ENCODE peak calls at places on chromosomes 2 and 18, in nine cellular contexts. W is NCI-H1092 treated with DMSO at 0.1 percent for 48 hours; A is GOT3; F is Daoy; C is NCI-H1105; N is H9; L is stimulated activated CD4-positive, alpha-beta T cell treated with anti-CD3 and anti-CD28 coated beads, Interleukin-1b, Interleukin-23, amount 100 ng/mL, for 24 hours; R is AG08396; P is Kasumi-1. H is an unnamed sample.

GRCh38 chr2:156436477-156437085 is 402 bp downstream of the GPD2 start:
- DNase-seq in P (peak), L (no peak), A (no peak), C (no peak), W (no peak), N (no peak), F (peak), R (no peak), H (peak)

GRCh38 chr2:228777855-228778355 is 493.2 kb downstream of the PID1 start:
- DNase-seq in R (no peak), N (no peak), C (no peak), F (no peak), P (no peak), A (no peak), L (no peak), W (no peak), H (no peak)

GRCh38 chr2:11330457-11331142 is 13.8 kb downstream of the ROCK2 start:
- DNase-seq in R (no peak), W (no peak), P (peak), N (no peak), C (no peak), L (no peak), F (no peak), A (no peak), H (no peak)

GRCh38 chr2:54945401-54946219 is 104.6 kb downstream of the RTN4 start:
- DNase-seq in W (no peak), N (no peak), F (no peak), P (no peak), C (no peak), A (peak), L (no peak), R (peak), H (no peak)

GRCh38 chr2:42906115-42906556 is 113.8 kb upstream of the HAAO start:
- DNase-seq in L (no peak), R (no peak), W (no peak), N (no peak), C (no peak), F (no peak), P (no peak), A (no peak), H (no peak)

GRCh38 chr2:76275788-76276187 is 565.1 kb upstream of the GCFC2 start:
- DNase-seq in F (no peak), N (no peak), R (no peak), L (no peak), P (no peak), A (no peak), W (no peak), C (no peak), H (no peak)

GRCh38 chr2:21043744-21044532 is at the start of gene APOB:
- DNase-seq in W (no peak), N (peak), R (no peak), P (no peak), F (peak), C (peak), A (no peak), L (no peak), H (no peak)

GRCh38 chr2:119216994-119217393 is 6.6 kb upstream of the STEAP3 start:
- DNase-seq in W (no peak), L (no peak), P (no peak), C (no peak), N (no peak), R (no peak), F (no peak), A (no peak), H (no peak)

GRCh38 chr2:37849908-37850307 is 75.2 kb upstream of the RMDN2 start:
- DNase-seq in L (no peak), P (no peak), F (no peak), A (no peak), R (no peak), W (no peak), N (no peak), C (no peak), H (no peak)

GRCh38 chr2:170191166-170191872 is 13.4 kb downstream of the MYO3B start:
- DNase-seq in F (no peak), N (no peak), C (peak), R (no peak), P (no peak), A (no peak), W (no peak), L (no peak), H (no peak)

GRCh38 chr2:127220807-127221527 is 868 bp upstream of the CYP27C1 start:
- DNase-seq in C (no peak), A (no peak), R (peak), W (no peak), N (peak), L (no peak), F (peak), P (no peak), H (no peak)

GRCh38 chr18:6626457-6626856 is 103.1 kb upstream of the ARHGAP28 start:
- DNase-seq in A (no peak), F (no peak), W (no peak), R (no peak), C (no peak), P (no peak), N (no peak), L (no peak), H (no peak)

GRCh38 chr2:206241767-206242166 is 32.7 kb upstream of the ZDBF2 start:
- DNase-seq in N (no peak), R (no peak), A (no peak), P (no peak), L (no peak), C (no peak), W (no peak), F (peak), H (no peak)

GRCh38 chr18:50748243-50749229 is 71.3 kb downstream of the MRO start:
- DNase-seq in A (no peak), L (no peak), F (no peak), R (no peak), C (no peak), P (no peak), N (peak), W (no peak), H (no peak)

GRCh38 chr18:13539050-13539449 is 187.3 kb downstream of the FAM210A start:
- DNase-seq in C (no peak), W (peak), F (no peak), N (no peak), A (no peak), L (no peak), R (no peak), P (no peak), H (no peak)

GRCh38 chr2:33859791-33860461 is 260.8 kb upstream of the FAM98A start:
- DNase-seq in N (no peak), L (no peak), W (no peak), P (peak), F (no peak), R (no peak), A (no peak), C (no peak), H (peak)

GRCh38 chr18:68922392-68922791 is 124.5 kb downstream of the CCDC102B start:
- DNase-seq in F (no peak), N (no peak), A (no peak), L (no peak), P (no peak), C (no peak), R (no peak), W (no peak), H (no peak)

GRCh38 chr2:196718796-196719564 is 79.5 kb downstream of the CCDC150 start:
- DNase-seq in R (peak), C (no peak), L (no peak), F (peak), N (peak), W (no peak), P (no peak), A (no peak), H (no peak)